ENCODE peak calls at places on chromosomes 5 and 9, in seven cellular contexts. M is HCT116, N is spleen, D is ovary, B is Peyer's patch, L is heart left ventricle, V is A549. E is an unnamed sample.

GRCh38 chr5:91137647-91138046 is 245.5 kb downstream of the ARRDC3 start:
- DNase-seq in M (no peak), N (no peak), D (no peak), B (no peak), L (no peak), V (no peak), E (no peak)

GRCh38 chr5:133939668-133940067 is 28.8 kb downstream of the C5orf15 start:
- DNase-seq in M (no peak), N (no peak), D (no peak), B (no peak), L (no peak), V (no peak), E (no peak)

GRCh38 chr5:171024084-171024483 is 162.3 kb downstream of the RANBP17 start:
- DNase-seq in M (no peak), N (no peak), D (no peak), B (no peak), L (no peak), V (no peak), E (no peak)

GRCh38 chr5:994821-995220 is 13.8 kb upstream of the NKD2 start:
- DNase-seq in M (no peak), N (no peak), D (no peak), B (no peak), L (peak; percentile 11), V (no peak), E (no peak)

GRCh38 chr9:114844766-114845165 is 38.9 kb upstream of the TNFSF15 start:
- DNase-seq in M (no peak), N (no peak), D (no peak), B (no peak), L (no peak), V (no peak), E (no peak)

GRCh38 chr5:132687995-132688394 is 14.2 kb downstream of the IL4 start:
- DNase-seq in M (no peak), N (no peak), D (no peak), B (no peak), L (no peak), V (no peak), E (no peak)

GRCh38 chr5:1315709-1316587 is 21.1 kb upstream of the TERT start:
- DNase-seq in M (no peak), N (peak; percentile 84), D (no peak), B (peak; percentile 84), L (no peak), V (peak; percentile 34), E (peak; percentile 53)

GRCh38 chr5:141022384-141022783 is 28.8 kb upstream of the PCDHB1 start:
- DNase-seq in M (no peak), N (no peak), D (no peak), B (no peak), L (no peak), V (no peak), E (no peak)

GRCh38 chr5:115246361-115246991 is 16.2 kb downstream of the PGGT1B start:
- DNase-seq in M (peak; percentile 35), N (no peak), D (no peak), B (no peak), L (no peak), V (peak; percentile 23), E (no peak)

GRCh38 chr5:2904399-2904798 is 152.9 kb upstream of the IRX2 start:
- DNase-seq in M (no peak), N (no peak), D (no peak), B (no peak), L (no peak), V (no peak), E (no peak)

GRCh38 chr5:135107101-135107500 is 73.1 kb upstream of the PITX1 start:
- DNase-seq in M (no peak), N (peak; percentile 71), D (no peak), B (no peak), L (no peak), V (no peak), E (peak; percentile 56)

GRCh38 chr5:133450311-133450710 is 162.0 kb downstream of the FSTL4 start:
- DNase-seq in M (no peak), N (no peak), D (no peak), B (no peak), L (no peak), V (no peak), E (no peak)

GRCh38 chr9:120860083-120860482 is 16.9 kb downstream of the PHF19 start:
- DNase-seq in M (no peak), N (no peak), D (no peak), B (no peak), L (no peak), V (no peak), E (no peak)

GRCh38 chr9:107422189-107422802 is 67.3 kb downstream of the KLF4 start:
- DNase-seq in M (peak; percentile 78), N (peak; percentile 78), D (peak; percentile 41), B (no peak), L (peak; percentile 54), V (peak; percentile 81), E (peak; percentile 75)

GRCh38 chr5:102388235-102388634 is 92.2 kb upstream of the SLCO4C1 start:
- DNase-seq in M (no peak), N (no peak), D (no peak), B (no peak), L (no peak), V (no peak), E (no peak)

GRCh38 chr5:27473300-27474053 is 435.1 kb upstream of the CDH9 start:
- DNase-seq in M (no peak), N (no peak), D (no peak), B (no peak), L (no peak), V (peak; percentile 43), E (no peak)

GRCh38 chr5:128395073-128395472 is 143.0 kb downstream of the FBN2 start:
- DNase-seq in M (no peak), N (no peak), D (no peak), B (no peak), L (no peak), V (no peak), E (no peak)

GRCh38 chr5:146965781-146966659 is 87.5 kb upstream of the PPP2R2B start:
- DNase-seq in M (peak; percentile 74), N (no peak), D (peak; percentile 22), B (peak; percentile 23), L (peak; percentile 52), V (peak; percentile 78), E (peak; percentile 69)

GRCh38 chr5:56984445-56984844 is 32.5 kb upstream of the MIER3 start:
- DNase-seq in M (no peak), N (no peak), D (no peak), B (no peak), L (no peak), V (no peak), E (no peak)

GRCh38 chr5:123223906-123224305 is 134.9 kb downstream of the PRDM6 start:
- DNase-seq in M (no peak), N (no peak), D (no peak), B (no peak), L (no peak), V (no peak), E (no peak)

GRCh38 chr5:107726896-107727295 is 56.2 kb upstream of the EFNA5 start:
- DNase-seq in M (no peak), N (no peak), D (no peak), B (no peak), L (no peak), V (no peak), E (no peak)

GRCh38 chr5:56434986-56435385 is 201.9 kb upstream of the ANKRD55 start:
- DNase-seq in M (no peak), N (no peak), D (no peak), B (no peak), L (no peak), V (no peak), E (no peak)

GRCh38 chr5:35313296-35313695 is 83.0 kb upstream of the PRLR start:
- DNase-seq in M (no peak), N (no peak), D (no peak), B (no peak), L (no peak), V (no peak), E (no peak)

GRCh38 chr5:154095819-154096380 is 57.1 kb downstream of the MFAP3 start:
- DNase-seq in M (no peak), N (no peak), D (no peak), B (no peak), L (no peak), V (no peak), E (no peak)

GRCh38 chr5:41157272-41157671 is 56.1 kb downstream of the C6 start:
- DNase-seq in M (no peak), N (no peak), D (no peak), B (no peak), L (no peak), V (no peak), E (no peak)

DNA sequence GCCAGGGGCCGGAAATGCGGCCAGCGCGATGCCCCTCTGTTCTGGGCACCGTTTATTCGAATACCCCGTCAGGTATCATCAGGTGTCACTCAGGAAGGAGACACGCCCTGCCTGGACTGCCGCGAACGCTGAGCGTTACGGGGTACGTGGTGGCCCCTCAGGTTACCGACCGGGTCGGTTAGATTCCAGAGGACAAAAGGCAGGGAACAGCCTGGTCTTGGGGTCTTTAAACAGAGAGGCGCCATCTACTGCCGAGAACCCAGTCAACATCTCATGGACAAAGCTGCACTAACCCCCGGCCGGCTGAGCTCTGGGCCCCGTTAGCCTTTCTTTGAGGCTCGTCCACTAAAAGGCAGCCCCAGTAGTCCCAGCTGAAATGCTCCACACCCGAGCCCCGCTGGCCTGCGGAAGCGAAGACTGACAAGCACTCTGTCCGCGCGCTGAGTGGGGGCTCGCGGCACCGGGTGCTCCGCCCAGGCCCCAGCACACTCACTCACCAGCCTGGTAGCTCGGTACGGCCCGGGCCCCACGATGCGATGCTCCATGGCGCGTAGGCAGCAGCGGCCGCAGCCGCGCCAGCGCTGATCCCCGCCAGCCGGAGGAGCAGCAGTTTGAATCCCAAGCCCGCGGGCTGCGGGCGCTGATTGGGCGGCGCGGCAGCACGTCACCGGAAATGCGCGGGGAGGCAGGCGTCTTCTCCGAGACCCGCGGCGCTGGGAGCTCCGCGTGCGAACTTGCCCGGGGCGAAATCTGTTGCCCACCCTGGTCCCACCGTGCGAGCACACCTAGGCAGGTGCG is at the start of gene DEPDC1B:
- DNase-seq in M (peak; percentile 76), N (peak; percentile 96), D (peak; percentile 85), B (peak; percentile 77), L (peak; percentile 87), V (peak; percentile 92), E (peak; percentile 90)
- TF ChIP-seq POLR2A in M (peak; percentile 85), N (no peak), D (no peak), B (peak; percentile 18), L (no peak), V (peak; percentile 66), E (no peak)

GRCh38 chr9:37026085-37026935 is 7.8 kb downstream of the PAX5 start:
- DNase-seq in M (no peak), N (peak; percentile 78), D (no peak), B (no peak), L (no peak), V (no peak), E (no peak)
- TF ChIP-seq CTCF in M (no peak), N (no peak), D (no peak), B (no peak), L (no peak), V (no peak), E (no peak)

GRCh38 chr5:78204241-78204640 is 90.3 kb downstream of the AP3B1 start:
- DNase-seq in M (no peak), N (no peak), D (no peak), B (no peak), L (no peak), V (no peak), E (no peak)
- TF ChIP-seq POLR2A in M (no peak), N (no peak), D (no peak), B (no peak), L (no peak), V (no peak), E (no peak)

GRCh38 chr9:23153058-23153457 is 673.0 kb downstream of the ELAVL2 start:
- DNase-seq in M (no peak), N (no peak), D (no peak), B (no peak), L (no peak), V (peak; percentile 23), E (no peak)
- TF ChIP-seq CTCF in M (no peak), N (no peak), D (no peak), B (no peak), L (no peak), V (no peak), E (no peak)

E was measured in sigmoid colon.